ENCODE peak calls at places on chromosomes 7 and 10, in nine cellular contexts. J is stomach, V is breast epithelium, L is suprapubic skin, D is testis, Q is tibial nerve, O is right lobe of liver, T is HCT116, K is body of pancreas. N is an unnamed sample. For H3K27me3, the result is how much of the 10 kb centered on the place peaks cover.

GRCh38 chr10:32131388-32131787 is 75.2 kb upstream of the KIF5B start:
- DNase-seq in J (no peak), V (no peak), L (no peak), D (no peak), Q (no peak), O (no peak), T (no peak), K (no peak), N (no peak)

GRCh38 chr7:7344583-7344982 is 162.2 kb downstream of the C1GALT1 start:
- DNase-seq in J (no peak), V (no peak), L (no peak), D (no peak), Q (no peak), O (no peak), T (no peak), K (no peak), N (no peak)

GRCh38 chr7:35728412-35729060 is 33.6 kb upstream of the HERPUD2 start:
- DNase-seq in J (no peak), V (no peak), L (no peak), D (no peak), Q (no peak), O (no peak), T (no peak), K (no peak), N (no peak)

GRCh38 chr10:119149157-119149556 is 16.4 kb downstream of the SFXN4 start:
- DNase-seq in J (no peak), V (no peak), L (no peak), D (no peak), Q (no peak), O (no peak), T (no peak), K (no peak), N (no peak)

GRCh38 chr10:84244651-84245270 is at the start of gene RGR:
- DNase-seq in J (no peak), V (peak), L (peak), D (no peak), Q (peak), O (no peak), T (no peak), K (peak), N (no peak)

GRCh38 chr10:129852829-129853228 is 111.2 kb downstream of the EBF3 start:
- DNase-seq in J (no peak), V (no peak), L (peak), D (no peak), Q (no peak), O (no peak), T (no peak), K (no peak), N (no peak)

GRCh38 chr7:105097619-105098018 is 83.6 kb downstream of the KMT2E start:
- DNase-seq in J (no peak), V (no peak), L (no peak), D (no peak), Q (no peak), O (no peak), T (no peak), K (no peak), N (no peak)

GRCh38 chr10:94361161-94361794 is 1.5 kb downstream of the NOC3L start:
- DNase-seq in J (peak), V (no peak), L (no peak), D (peak), Q (no peak), O (peak), T (no peak), K (peak), N (no peak)

GRCh38 chr10:36450385-36450784 is 675.0 kb upstream of the ANKRD30A start:
- DNase-seq in J (no peak), V (no peak), L (no peak), D (peak), Q (no peak), O (no peak), T (no peak), K (peak), N (no peak)

GRCh38 chr10:46240684-46241565 is 45.9 kb upstream of the ANTXRL start:
- DNase-seq in J (peak), V (no peak), L (no peak), D (peak), Q (no peak), O (no peak), T (no peak), K (no peak), N (no peak)

GRCh38 chr10:84211566-84211965 is 13.8 kb downstream of the LRIT2 start:
- DNase-seq in J (no peak), V (no peak), L (peak), D (no peak), Q (no peak), O (no peak), T (no peak), K (no peak), N (no peak)

GRCh38 chr10:97234403-97234802 is 48.6 kb upstream of the SLIT1 start:
- DNase-seq in J (no peak), V (no peak), L (no peak), D (no peak), Q (no peak), O (no peak), T (peak), K (peak), N (no peak)

GRCh38 chr7:39888171-39888853 is 61.7 kb upstream of the CDK13 start:
- DNase-seq in J (no peak), V (no peak), L (no peak), D (no peak), Q (no peak), O (no peak), T (no peak), K (no peak), N (no peak)

GRCh38 chr7:387132-388022 is 97.4 kb downstream of the FOXL3 start:
- DNase-seq in J (peak), V (no peak), L (peak), D (no peak), Q (no peak), O (no peak), T (no peak), K (no peak), N (no peak)

GRCh38 chr10:115939101-115939815 is 333.7 kb downstream of the GFRA1 start:
- DNase-seq in J (no peak), V (no peak), L (no peak), D (no peak), Q (no peak), O (no peak), T (no peak), K (no peak), N (no peak)

GRCh38 chr7:135291809-135292253 is 58.2 kb downstream of the STRA8 start:
- DNase-seq in J (no peak), V (no peak), L (no peak), D (no peak), Q (no peak), O (no peak), T (no peak), K (no peak), N (no peak)

GRCh38 chr7:129825005-129825553 is 127.7 kb downstream of the UBE2H start:
- DNase-seq in J (no peak), V (peak), L (peak), D (peak), Q (no peak), O (peak), T (peak), K (peak), N (peak)

GRCh38 chr7:11831727-11832495 is at the start of gene THSD7A:
- DNase-seq in J (peak), V (no peak), L (no peak), D (peak), Q (no peak), O (peak), T (no peak), K (peak), N (no peak)

GRCh38 chr7:40964610-40965009 is 738.3 kb downstream of the INHBA start:
- DNase-seq in J (no peak), V (no peak), L (no peak), D (no peak), Q (no peak), O (no peak), T (no peak), K (no peak), N (no peak)

GRCh38 chr10:3380392-3381050 is 207.9 kb upstream of the PITRM1 start:
- DNase-seq in J (no peak), V (no peak), L (no peak), D (no peak), Q (no peak), O (no peak), T (no peak), K (no peak), N (no peak)

GRCh38 chr10:30581779-30582380 is 47.7 kb downstream of the LYZL2 start:
- DNase-seq in J (no peak), V (no peak), L (no peak), D (peak), Q (no peak), O (no peak), T (peak), K (peak), N (no peak)

GRCh38 chr7:140060788-140061606 is 1.8 kb downstream of the PARP12 start:
- DNase-seq in J (peak), V (no peak), L (no peak), D (peak), Q (no peak), O (peak), T (no peak), K (peak), N (no peak)

GRCh38 chr7:116173051-116174028 is 37.0 kb upstream of the TES start:
- DNase-seq in J (no peak), V (no peak), L (no peak), D (no peak), Q (no peak), O (no peak), T (peak), K (peak), N (no peak)

GRCh38 chr7:111329367-111330234 is 232.7 kb downstream of the IMMP2L start:
- DNase-seq in J (no peak), V (no peak), L (no peak), D (no peak), Q (no peak), O (no peak), T (no peak), K (no peak), N (no peak)

GRCh38 chr7:157490465-157490912 is 153.7 kb downstream of the DNAJB6 start:
- DNase-seq in J (peak), V (no peak), L (no peak), D (no peak), Q (no peak), O (no peak), T (peak), K (peak), N (no peak)

GRCh38 chr7:28595779-28596178 is 183.5 kb downstream of the CREB5 start:
- DNase-seq in J (no peak), V (no peak), L (no peak), D (no peak), Q (no peak), O (no peak), T (no peak), K (no peak), N (no peak)

GRCh38 chr7:116500071-116500853 is 724 bp downstream of the CAV2 start:
- DNase-seq in J (peak), V (peak), L (peak), D (peak), Q (no peak), O (peak), T (no peak), K (peak), N (no peak)

GRCh38 chr10:77746313-77746712 is 108.7 kb upstream of the KCNMA1 start:
- DNase-seq in J (no peak), V (no peak), L (no peak), D (no peak), Q (no peak), O (no peak), T (no peak), K (no peak), N (no peak)

GRCh38 chr10:70145166-70145665 is 1.3 kb downstream of the TYSND1 start:
- DNase-seq in J (no peak), V (no peak), L (peak), D (no peak), Q (no peak), O (peak), T (no peak), K (no peak), N (no peak)

GRCh38 chr7:150799741-150800575 is at the start of gene TMEM176B:
- DNase-seq in J (no peak), V (no peak), L (no peak), D (no peak), Q (no peak), O (peak), T (no peak), K (peak), N (no peak)

GRCh38 chr10:11147723-11148122 is 130.1 kb downstream of the CELF2 start:
- DNase-seq in J (peak), V (no peak), L (no peak), D (no peak), Q (no peak), O (no peak), T (no peak), K (no peak), N (no peak)

GRCh38 chr7:116241296-116241695 is 31.0 kb downstream of the TES start:
- DNase-seq in J (no peak), V (no peak), L (no peak), D (no peak), Q (no peak), O (no peak), T (no peak), K (no peak), N (no peak)

DNA sequence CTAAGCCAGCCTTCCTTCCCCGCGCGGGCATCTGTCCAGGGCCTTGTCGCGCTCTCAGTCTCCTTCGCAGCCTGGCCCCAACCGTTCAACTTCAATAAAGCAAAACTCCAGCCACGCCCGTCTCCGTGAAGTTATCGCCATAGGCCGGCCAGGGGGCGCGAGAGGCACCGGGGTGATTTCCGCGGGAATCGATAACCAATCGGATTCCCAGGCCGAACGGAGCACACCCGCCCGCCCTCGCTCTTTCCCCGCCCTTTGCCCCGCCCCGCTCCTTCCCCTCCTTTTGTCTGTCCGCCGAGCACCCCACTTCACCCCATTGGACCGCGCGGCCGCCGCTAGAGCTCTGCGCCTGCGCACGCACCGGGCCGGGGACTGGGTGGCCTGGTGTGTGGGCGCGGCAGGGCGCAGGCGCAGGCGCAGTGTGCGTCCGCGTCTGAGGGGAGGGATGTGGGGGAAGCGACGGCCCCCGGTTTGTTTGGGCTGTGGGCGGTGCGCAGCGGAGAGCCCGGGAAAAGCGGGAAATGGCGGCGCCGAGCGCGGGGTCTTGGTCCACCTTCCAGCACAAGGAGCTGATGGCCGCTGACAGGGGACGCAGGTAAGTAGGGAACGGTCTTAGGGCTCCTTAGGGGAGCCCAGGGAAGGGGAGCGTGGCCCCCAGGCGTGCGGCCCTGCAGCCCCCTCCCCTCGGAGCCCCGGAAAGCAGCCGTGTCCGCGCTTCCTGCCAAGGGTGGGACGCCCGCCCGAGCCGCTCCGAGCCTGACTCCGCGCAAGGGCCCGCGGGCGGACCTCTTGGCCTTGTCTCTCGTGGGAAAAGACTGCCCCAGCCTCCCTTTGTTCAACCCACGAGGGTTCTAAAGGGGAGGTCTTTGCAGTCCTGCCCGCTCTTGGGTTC is at the start of gene CASP2:
- DNase-seq in J (peak), V (peak), L (peak), D (peak), Q (peak), O (peak), T (peak), K (peak), N (peak)
- TF ChIP-seq POLR2A in J (peak), V (peak), L (peak), D (no peak), Q (peak), O (peak), T (peak), K (peak), N (peak)

GRCh38 chr10:61890881-61891409 is 10.6 kb upstream of the ARID5B start:
- DNase-seq in J (no peak), V (no peak), L (no peak), D (no peak), Q (no peak), O (no peak), T (no peak), K (no peak), N (no peak)

GRCh38 chr10:61896854-61897661 is 4.4 kb upstream of the ARID5B start:
- DNase-seq in J (peak), V (peak), L (no peak), D (peak), Q (no peak), O (peak), T (peak), K (peak), N (no peak)

GRCh38 chr10:61891911-61892310 is 9.6 kb upstream of the ARID5B start:
- DNase-seq in J (no peak), V (no peak), L (no peak), D (no peak), Q (no peak), O (no peak), T (no peak), K (no peak), N (no peak)

GRCh38 chr10:61895898-61896605 is 5.4 kb upstream of the ARID5B start:
- DNase-seq in J (no peak), V (no peak), L (no peak), D (no peak), Q (no peak), O (no peak), T (no peak), K (no peak), N (no peak)

GRCh38 chr10:61894150-61894549 is 7.3 kb upstream of the ARID5B start:
- DNase-seq in J (no peak), V (no peak), L (no peak), D (no peak), Q (no peak), O (no peak), T (no peak), K (no peak), N (no peak)
- H3K27ac ChIP-seq in J (no peak), V (no peak), L (no peak), D (no peak), Q (no peak), O (no peak), T (no peak), K (no peak), N (no peak)

GRCh38 chr10:712575-712974 is 23.1 kb upstream of the DIP2C start:
- DNase-seq in J (no peak), V (no peak), L (no peak), D (no peak), Q (no peak), O (no peak), T (no peak), K (no peak), N (no peak)

GRCh38 chr10:703118-703517 is 13.7 kb upstream of the DIP2C start:
- DNase-seq in J (no peak), V (no peak), L (no peak), D (no peak), Q (no peak), O (no peak), T (no peak), K (no peak), N (no peak)

GRCh38 chr10:712089-712488 is 22.6 kb upstream of the DIP2C start:
- DNase-seq in J (no peak), V (no peak), L (no peak), D (no peak), Q (no peak), O (no peak), T (no peak), K (no peak), N (no peak)

GRCh38 chr10:707861-708260 is 18.4 kb upstream of the DIP2C start:
- DNase-seq in J (no peak), V (no peak), L (no peak), D (no peak), Q (no peak), O (no peak), T (no peak), K (no peak), N (no peak)

GRCh38 chr10:707456-707855 is 18.0 kb upstream of the DIP2C start:
- DNase-seq in J (no peak), V (no peak), L (no peak), D (no peak), Q (no peak), O (no peak), T (no peak), K (no peak), N (no peak)
- H3K27me3 ChIP-seq in J (under half), V (under half), L (under half), D (under half), Q (under half), O (under half), T (under half), K (under half), N (under half)

GRCh38 chr7:50629238-50629901 is 64.2 kb upstream of the DDC start:
- DNase-seq in J (no peak), V (no peak), L (no peak), D (no peak), Q (no peak), O (no peak), T (no peak), K (no peak), N (no peak)

GRCh38 chr7:50626286-50626685 is 61.1 kb upstream of the DDC start:
- DNase-seq in J (no peak), V (no peak), L (no peak), D (no peak), Q (no peak), O (no peak), T (no peak), K (peak), N (no peak)

GRCh38 chr7:50626971-50627370 is 61.8 kb upstream of the DDC start:
- DNase-seq in J (no peak), V (no peak), L (no peak), D (no peak), Q (no peak), O (no peak), T (no peak), K (no peak), N (no peak)

GRCh38 chr7:50628469-50629084 is 63.4 kb upstream of the DDC start:
- DNase-seq in J (no peak), V (no peak), L (no peak), D (no peak), Q (no peak), O (no peak), T (no peak), K (no peak), N (no peak)

GRCh38 chr7:50627824-50628361 is 62.7 kb upstream of the DDC start:
- DNase-seq in J (no peak), V (no peak), L (no peak), D (no peak), Q (no peak), O (no peak), T (no peak), K (no peak), N (no peak)
- TF ChIP-seq POLR2A in J (no peak), V (no peak), L (no peak), D (no peak), Q (no peak), O (no peak), T (no peak), K (no peak), N (no peak)

N was measured in esophagus squamous epithelium.